ENCODE peak calls at places on chromosomes 5 and 9, in six cellular contexts. S, R, K, D, T and V are unnamed samples.

GRCh38 chr9:109975574-109976327 is 195.8 kb downstream of the PALM2AKAP2 start:
- DNase-seq in S (no peak), R (no peak), K (no peak), D (no peak), T (no peak), V (no peak)

GRCh38 chr5:174235226-174235992 is 189.9 kb downstream of the NSG2 start:
- DNase-seq in S (no peak), R (no peak), K (no peak), D (no peak), T (no peak), V (no peak)

GRCh38 chr5:179841621-179842020 is 17.0 kb downstream of the MRNIP start:
- DNase-seq in S (no peak), R (no peak), K (no peak), D (no peak), T (no peak), V (no peak)

GRCh38 chr9:135989157-135989556 is 28.0 kb upstream of the UBAC1 start:
- DNase-seq in S (no peak), R (no peak), K (no peak), D (no peak), T (no peak), V (no peak)

GRCh38 chr5:128528126-128528525 is 9.9 kb downstream of the FBN2 start:
- DNase-seq in S (no peak), R (no peak), K (no peak), D (no peak), T (no peak), V (no peak)

GRCh38 chr9:135711411-135711810 is 9.4 kb downstream of the KCNT1 start:
- DNase-seq in S (no peak), R (no peak), K (no peak), D (no peak), T (no peak), V (no peak)

GRCh38 chr5:149485655-149486615 is 65.3 kb downstream of the CSNK1A1 start:
- DNase-seq in S (peak; percentile 97), R (peak; percentile 99), K (no peak), D (no peak), T (no peak), V (peak; percentile 92)

GRCh38 chr9:96122756-96123155 is 179.2 kb downstream of the HSD17B3 start:
- DNase-seq in S (no peak), R (no peak), K (no peak), D (no peak), T (no peak), V (no peak)

GRCh38 chr9:34633851-34634550 is 3.6 kb downstream of the SIGMAR1 start:
- DNase-seq in S (no peak), R (no peak), K (peak; percentile 84), D (no peak), T (peak; percentile 84), V (no peak)

GRCh38 chr9:112719292-112719691 is 1.4 kb upstream of the INIP start:
- DNase-seq in S (no peak), R (no peak), K (no peak), D (no peak), T (no peak), V (no peak)

GRCh38 chr5:16589658-16590057 is 27.1 kb downstream of the RETREG1 start:
- DNase-seq in S (no peak), R (no peak), K (no peak), D (no peak), T (no peak), V (no peak)

GRCh38 chr9:115593587-115594091 is 475.7 kb upstream of the TNC start:
- DNase-seq in S (no peak), R (no peak), K (peak; percentile 61), D (no peak), T (peak; percentile 49), V (no peak)

GRCh38 chr5:62785588-62785987 is 207.0 kb downstream of the LRRC70 start:
- DNase-seq in S (no peak), R (no peak), K (no peak), D (no peak), T (no peak), V (no peak)

DNA sequence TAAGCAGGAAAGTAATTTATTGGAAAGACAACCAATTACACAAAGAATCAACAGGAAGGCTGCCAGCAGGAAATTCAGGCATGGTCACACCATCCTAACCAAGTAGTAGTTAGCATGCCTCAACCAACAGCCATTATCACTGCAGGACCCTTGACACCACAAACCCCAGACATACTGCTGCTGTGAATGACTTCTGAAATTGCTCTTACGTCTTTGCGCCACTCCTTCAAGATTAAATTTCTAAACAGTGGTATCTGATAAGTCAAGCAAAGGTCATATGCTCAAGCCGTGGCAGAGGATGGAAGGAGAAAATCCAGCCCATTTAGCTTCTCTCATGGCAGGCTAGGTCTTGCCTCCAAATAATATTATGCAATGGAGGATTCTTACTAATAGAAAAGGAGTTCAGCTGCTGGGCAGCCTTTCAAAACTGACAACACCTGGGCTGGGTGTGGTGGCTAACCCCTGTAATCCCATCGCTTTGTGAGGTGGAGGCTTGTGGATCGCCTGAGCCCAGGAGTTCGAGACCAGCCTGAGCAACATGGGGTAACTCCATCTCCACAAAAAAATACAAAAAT is 5.0 kb upstream of the PTGER4 start:
- DNase-seq in S (no peak), R (peak; percentile 83), K (no peak), D (no peak), T (no peak), V (no peak)
- H3K4me1 ChIP-seq in S (no peaks in the 10 kb centered on the region), R (peaks cover 37% of the 10 kb centered on the region), K (peaks cover 7% of the 10 kb centered on the region), D (peaks cover 21% of the 10 kb centered on the region), T (no peaks in the 10 kb centered on the region), V (no peaks in the 10 kb centered on the region)

DNA sequence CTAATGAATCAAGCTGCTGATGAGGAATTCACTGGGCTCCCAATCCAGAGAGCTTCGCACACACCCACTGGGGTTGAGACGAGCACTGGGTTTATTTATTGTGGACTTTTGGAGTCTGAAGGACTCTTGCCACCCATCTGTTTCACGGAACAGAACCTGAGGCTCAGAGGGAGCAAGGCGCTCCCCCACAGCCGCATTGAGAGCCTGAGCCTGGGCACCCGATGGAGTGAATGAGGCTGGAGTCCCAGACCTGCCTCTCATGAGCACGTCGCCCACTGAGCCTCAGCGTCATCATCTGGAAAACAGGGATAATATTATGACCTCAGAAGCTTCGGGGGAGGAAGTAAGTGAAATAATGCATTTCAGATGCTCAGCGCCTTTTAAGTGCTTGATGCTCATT is 5.4 kb downstream of the NEK6 start:
- DNase-seq in S (no peak), R (no peak), K (no peak), D (no peak), T (no peak), V (no peak)
- H3K4me1 ChIP-seq in S (peaks cover 37% of the 10 kb centered on the region), R (peaks cover 42% of the 10 kb centered on the region), K (peaks cover 31% of the 10 kb centered on the region), D (peaks cover 70% of the 10 kb centered on the region), T (peaks cover 14% of the 10 kb centered on the region), V (peaks cover 84% of the 10 kb centered on the region)

GRCh38 chr9:134441227-134442086 is 115.2 kb downstream of the RXRA start:
- DNase-seq in S (no peak), R (no peak), K (no peak), D (no peak), T (no peak), V (no peak)
- H3K4me1 ChIP-seq in S (peaks cover 4% of the 10 kb centered on the region), R (peaks cover 19% of the 10 kb centered on the region), K (peaks cover 17% of the 10 kb centered on the region), D (peaks cover 40% of the 10 kb centered on the region), T (no peaks in the 10 kb centered on the region), V (peaks cover 11% of the 10 kb centered on the region)

DNA sequence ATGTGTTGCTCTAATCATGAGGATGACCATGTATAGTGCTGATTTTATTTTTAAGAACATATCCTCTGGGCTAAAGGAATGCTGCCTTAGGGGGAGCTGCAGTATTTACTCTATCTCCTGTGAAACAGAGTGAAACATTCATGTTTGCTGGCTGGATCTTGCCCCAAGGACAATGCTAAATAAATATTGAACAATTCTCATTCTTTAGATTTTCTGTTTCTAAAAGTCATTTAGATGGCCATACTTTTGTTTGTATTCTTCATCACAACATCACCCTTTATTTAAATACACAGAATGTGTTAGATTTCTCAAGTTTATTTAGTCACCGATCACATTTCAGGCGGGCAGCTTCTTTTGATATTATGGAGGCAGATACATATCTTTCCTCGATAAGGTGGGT is 103.3 kb downstream of the ARHGEF28 start:
- DNase-seq in S (no peak), R (no peak), K (no peak), D (no peak), T (no peak), V (no peak)
- H3K4me1 ChIP-seq in S (peaks cover 5% of the 10 kb centered on the region), R (no peaks in the 10 kb centered on the region), K (no peaks in the 10 kb centered on the region), D (no peaks in the 10 kb centered on the region), T (no peaks in the 10 kb centered on the region), V (peaks cover 16% of the 10 kb centered on the region)

GRCh38 chr5:111743993-111744392 is 13.0 kb downstream of the NREP start:
- DNase-seq in S (no peak), R (no peak), K (no peak), D (no peak), T (no peak), V (no peak)
- H3K4me1 ChIP-seq in S (peaks cover 7% of the 10 kb centered on the region), R (peaks cover 5% of the 10 kb centered on the region), K (peaks cover 43% of the 10 kb centered on the region), D (peaks cover 7% of the 10 kb centered on the region), T (peaks cover 2% of the 10 kb centered on the region), V (peaks cover 40% of the 10 kb centered on the region)

DNA sequence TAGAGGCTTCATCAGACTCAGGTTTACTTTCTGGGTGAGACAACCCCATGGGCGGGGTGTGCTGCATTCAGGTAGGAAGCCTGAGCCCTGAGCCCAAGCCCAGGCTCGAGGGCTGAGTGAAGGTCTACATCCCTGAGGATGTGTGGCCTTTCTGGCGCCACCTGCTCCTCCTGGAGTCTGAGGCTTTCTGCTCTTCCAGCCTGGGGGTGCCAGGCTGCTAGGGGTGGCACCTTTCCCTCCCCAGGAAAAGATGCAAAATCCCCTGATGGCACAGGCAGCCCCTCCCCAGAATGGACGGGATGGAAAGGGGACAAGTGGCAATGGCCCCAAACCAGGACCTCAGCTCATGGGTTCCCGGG is 44.4 kb upstream of the PRRC2B start:
- DNase-seq in S (no peak), R (no peak), K (no peak), D (no peak), T (no peak), V (no peak)
- H3K4me1 ChIP-seq in S (no peaks in the 10 kb centered on the region), R (no peaks in the 10 kb centered on the region), K (peaks cover 4% of the 10 kb centered on the region), D (peaks cover 4% of the 10 kb centered on the region), T (peaks cover 8% of the 10 kb centered on the region), V (peaks cover 9% of the 10 kb centered on the region)

GRCh38 chr9:77956555-77956954 is 75.1 kb downstream of the GNAQ start:
- DNase-seq in S (no peak), R (no peak), K (no peak), D (no peak), T (no peak), V (no peak)
- H3K4me1 ChIP-seq in S (peaks cover 12% of the 10 kb centered on the region), R (peaks cover 26% of the 10 kb centered on the region), K (peaks cover 38% of the 10 kb centered on the region), D (peaks cover 37% of the 10 kb centered on the region), T (peaks cover 2% of the 10 kb centered on the region), V (peaks cover 88% of the 10 kb centered on the region)

DNA sequence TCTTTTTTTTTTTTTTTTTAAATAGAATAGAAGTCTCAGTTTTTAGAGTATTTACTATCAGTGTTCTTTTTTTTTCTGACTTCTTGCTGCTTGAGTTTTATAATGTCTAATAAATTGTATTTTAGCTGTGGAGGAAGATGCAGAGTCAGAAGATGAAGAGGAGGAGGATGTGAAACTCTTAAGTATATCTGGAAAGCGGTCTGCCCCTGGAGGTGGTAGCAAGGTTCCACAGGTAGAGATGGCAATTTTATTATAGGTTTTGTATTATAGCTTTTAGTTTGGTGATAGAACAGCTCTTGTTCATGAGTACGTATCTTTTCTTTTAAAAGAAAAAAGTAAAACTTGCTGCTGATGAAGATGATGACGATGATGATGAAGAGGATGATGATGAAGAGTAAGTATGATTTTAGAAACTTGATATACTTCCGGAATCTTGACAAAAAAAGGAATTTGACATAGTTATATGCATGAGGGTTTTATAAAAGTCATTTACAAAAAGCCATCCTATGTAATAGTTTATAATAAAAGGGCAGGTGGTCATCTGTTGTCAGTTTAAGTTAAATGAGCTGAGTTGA is 5.0 kb downstream of the NPM1 start:
- DNase-seq in S (no peak), R (no peak), K (no peak), D (no peak), T (no peak), V (no peak)
- H3K4me1 ChIP-seq in S (no peaks in the 10 kb centered on the region), R (peaks cover 31% of the 10 kb centered on the region), K (peaks cover 22% of the 10 kb centered on the region), D (peaks cover 21% of the 10 kb centered on the region), T (peaks cover 3% of the 10 kb centered on the region), V (peaks cover 25% of the 10 kb centered on the region)